ENCODE peak calls at places on chromosomes 6 and 20, in five cellular contexts. H is ovary, C is cardiac muscle cell, L is dorsolateral prefrontal cortex, V is endothelial cell of umbilical vein. B is an unnamed sample.
A peak's percentile ranks its signal among the peaks of the same experiment; 100 is the strongest.

GRCh38 chr6:75204959-75205775 is 686 bp downstream of the COL12A1 start:
- DNase-seq in H (peak; percentile 77), C (peak; percentile 88), L (no peak), V (peak; percentile 46), B (no peak)

GRCh38 chr20:50957276-50957675 is 1.1 kb downstream of the DPM1 start:
- DNase-seq in H (no peak), C (peak; percentile 56), L (no peak), V (peak; percentile 8), B (no peak)

GRCh38 chr20:37531856-37532255 is 4.2 kb upstream of the BLCAP start:
- DNase-seq in H (no peak), C (no peak), L (no peak), V (no peak), B (no peak)

GRCh38 chr6:163181666-163182180 is 232.8 kb upstream of the QKI start:
- DNase-seq in H (no peak), C (no peak), L (no peak), V (no peak), B (no peak)

GRCh38 chr6:40383348-40384115 is 203.6 kb downstream of the LRFN2 start:
- DNase-seq in H (no peak), C (no peak), L (no peak), V (no peak), B (no peak)

GRCh38 chr6:15507746-15508145 is 155.1 kb downstream of the DTNBP1 start:
- DNase-seq in H (no peak), C (no peak), L (no peak), V (no peak), B (no peak)

GRCh38 chr6:24009319-24009718 is 116.7 kb upstream of the NRSN1 start:
- DNase-seq in H (no peak), C (no peak), L (no peak), V (no peak), B (no peak)

GRCh38 chr20:17710379-17711305 is 10.9 kb downstream of the BANF2 start:
- DNase-seq in H (no peak), C (peak; percentile 45), L (no peak), V (no peak), B (no peak)

GRCh38 chr20:8190043-8190880 is 58.2 kb downstream of the PLCB1 start:
- DNase-seq in H (no peak), C (no peak), L (no peak), V (no peak), B (no peak)

GRCh38 chr20:52103469-52103910 is 88.1 kb downstream of the ZFP64 start:
- DNase-seq in H (no peak), C (peak; percentile 26), L (no peak), V (peak; percentile 30), B (no peak)

GRCh38 chr20:62587757-62588402 is 54.4 kb upstream of the SLCO4A1 start:
- DNase-seq in H (no peak), C (peak; percentile 24), L (no peak), V (peak; percentile 13), B (no peak)

GRCh38 chr6:152309648-152310047 is 327.5 kb downstream of the SYNE1 start:
- DNase-seq in H (no peak), C (no peak), L (no peak), V (no peak), B (peak; percentile 8)

GRCh38 chr6:44189257-44189656 is 27.5 kb upstream of the MYMX start:
- DNase-seq in H (no peak), C (no peak), L (no peak), V (no peak), B (no peak)

GRCh38 chr6:53496797-53497196 is 48.1 kb downstream of the GCLC start:
- DNase-seq in H (no peak), C (peak; percentile 79), L (no peak), V (no peak), B (no peak)

GRCh38 chr20:45038747-45039469 is 62.0 kb downstream of the KCNS1 start:
- DNase-seq in H (no peak), C (no peak), L (no peak), V (no peak), B (no peak)

GRCh38 chr6:129517288-129517687 is 192.7 kb downstream of the ARHGAP18 start:
- DNase-seq in H (no peak), C (peak; percentile 25), L (no peak), V (peak; percentile 55), B (no peak)

GRCh38 chr20:61621381-61621780 is 369.3 kb downstream of the CDH4 start:
- DNase-seq in H (no peak), C (no peak), L (peak; percentile 43), V (no peak), B (no peak)

GRCh38 chr6:43627008-43627825 is 1.8 kb downstream of the GTPBP2 start:
- DNase-seq in H (peak; percentile 63), C (peak; percentile 96), L (no peak), V (peak; percentile 92), B (peak; percentile 72)

GRCh38 chr6:142367501-142368018 is 65.8 kb downstream of the ADGRG6 start:
- DNase-seq in H (no peak), C (no peak), L (no peak), V (no peak), B (no peak)

GRCh38 chr20:45752747-45753146 is 30.6 kb downstream of the SPINT4 start:
- DNase-seq in H (no peak), C (no peak), L (no peak), V (no peak), B (no peak)

GRCh38 chr6:5025911-5026819 is 22.3 kb upstream of the RPP40 start:
- DNase-seq in H (peak; percentile 70), C (peak; percentile 68), L (peak; percentile 36), V (peak; percentile 61), B (peak; percentile 66)

GRCh38 chr6:107062691-107063090 is 34.7 kb downstream of the MTRES1 start:
- DNase-seq in H (no peak), C (no peak), L (no peak), V (no peak), B (no peak)

GRCh38 chr6:150016324-150017185 is 8.8 kb downstream of the RAET1L start:
- DNase-seq in H (peak; percentile 39), C (peak; percentile 74), L (peak; percentile 82), V (peak; percentile 63), B (peak; percentile 50)

GRCh38 chr6:48109902-48110301 is 1.1 kb downstream of the PTCHD4 start:
- DNase-seq in H (no peak), C (no peak), L (no peak), V (peak; percentile 41), B (no peak)

GRCh38 chr20:3398681-3399252 is 8.7 kb downstream of the DNAAF9 start:
- DNase-seq in H (no peak), C (no peak), L (no peak), V (no peak), B (no peak)

GRCh38 chr6:27753668-27754407 is 158.4 kb downstream of the OR2B2 start:
- DNase-seq in H (peak; percentile 74), C (peak; percentile 91), L (peak; percentile 46), V (peak; percentile 37), B (peak; percentile 91)

GRCh38 chr6:18242062-18242851 is 22.1 kb downstream of the DEK start:
- DNase-seq in H (no peak), C (peak; percentile 81), L (no peak), V (peak; percentile 56), B (no peak)

GRCh38 chr6:19578489-19578888 is 258.7 kb upstream of the ID4 start:
- DNase-seq in H (no peak), C (no peak), L (no peak), V (no peak), B (no peak)

GRCh38 chr6:86537311-86537861 is 399.9 kb upstream of the HTR1E start:
- DNase-seq in H (no peak), C (no peak), L (no peak), V (no peak), B (peak; percentile 75)

GRCh38 chr20:64160536-64161495 is 3.4 kb upstream of the MYT1 start:
- DNase-seq in H (no peak), C (no peak), L (no peak), V (no peak), B (peak; percentile 78)

GRCh38 chr6:21500314-21500713 is 93.2 kb upstream of the SOX4 start:
- DNase-seq in H (no peak), C (no peak), L (no peak), V (no peak), B (no peak)

GRCh38 chr6:134729590-134729989 is 220.3 kb downstream of the ALDH8A1 start:
- DNase-seq in H (no peak), C (peak; percentile 45), L (no peak), V (no peak), B (no peak)

GRCh38 chr6:33983721-33984465 is 162.0 kb downstream of the GRM4 start:
- DNase-seq in H (no peak), C (no peak), L (no peak), V (no peak), B (peak; percentile 44)

GRCh38 chr6:3231213-3232016 is 4.0 kb upstream of the TUBB2B start:
- DNase-seq in H (peak; percentile 63), C (peak; percentile 83), L (peak; percentile 81), V (peak; percentile 46), B (peak; percentile 91)
- H3K27me3 ChIP-seq in H (peaks cover 2% of the 10 kb centered on the region), C (peaks cover 65% of the 10 kb centered on the region), L (peaks cover 37% of the 10 kb centered on the region), V (peaks cover 86% of the 10 kb centered on the region), B (peaks cover 17% of the 10 kb centered on the region)

DNA sequence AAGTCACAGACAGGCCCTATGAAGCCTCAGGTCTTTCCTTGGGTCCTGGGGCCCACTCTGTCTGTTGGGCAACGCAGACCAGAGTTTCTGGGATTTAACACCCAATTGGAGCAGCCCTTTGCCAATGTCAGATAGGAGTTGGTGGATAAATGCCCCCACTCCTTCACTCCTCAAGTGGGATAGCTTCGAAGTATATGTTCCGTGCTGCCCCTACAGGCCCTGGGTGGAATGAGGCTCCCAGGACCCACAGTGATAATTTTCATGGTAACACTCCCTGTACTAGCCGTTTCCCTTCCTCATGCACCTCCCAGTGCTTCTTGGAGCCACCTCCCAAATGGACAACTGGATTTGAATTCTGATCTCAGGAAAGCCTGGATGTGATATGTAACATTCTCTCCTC is 145.4 kb downstream of the FOXA2 start:
- DNase-seq in H (no peak), C (peak; percentile 1), L (no peak), V (no peak), B (no peak)
- TF ChIP-seq CTCF in H (no peak), C (peak; percentile 26), L (no peak), V (no peak), B (no peak)

GRCh38 chr6:146544783-146545182 is 1.1 kb downstream of the RAB32 start:
- DNase-seq in H (no peak), C (peak; percentile 16), L (no peak), V (peak; percentile 16), B (no peak)

GRCh38 chr6:146545608-146546007 is 2.0 kb downstream of the RAB32 start:
- DNase-seq in H (no peak), C (peak; percentile 57), L (no peak), V (peak; percentile 13), B (no peak)

GRCh38 chr6:146543211-146543939 is at the start of gene RAB32:
- DNase-seq in H (peak; percentile 91), C (peak; percentile 98), L (peak; percentile 59), V (peak; percentile 92), B (peak; percentile 60)

GRCh38 chr6:146542881-146543210 is 787 bp upstream of the RAB32 start:
- DNase-seq in H (no peak), C (no peak), L (no peak), V (no peak), B (no peak)

GRCh38 chr6:146543940-146544661 is 468 bp downstream of the RAB32 start:
- DNase-seq in H (peak; percentile 52), C (peak; percentile 60), L (peak; percentile 29), V (peak; percentile 64), B (peak; percentile 6)
- H3K4me3 ChIP-seq in H (peak overlapping the region; percentile 73), C (peak overlapping the region; percentile 43), L (peak overlapping the region; percentile 78), V (peak overlapping the region; percentile 87), B (no peak overlapping the region)

GRCh38 chr20:33287884-33288283 is 4.9 kb downstream of the BPIFB1 start:
- DNase-seq in H (no peak), C (no peak), L (no peak), V (no peak), B (no peak)
- H3K27me3 ChIP-seq in H (no peaks in the 10 kb centered on the region), C (no peaks in the 10 kb centered on the region), L (no peaks in the 10 kb centered on the region), V (peaks cover 2% of the 10 kb centered on the region), B (peaks cover 4% of the 10 kb centered on the region)

B was measured in BE2C.